ENCODE peak calls at places on chromosomes 11 and 22, in seven cellular contexts. Z is colonic mucosa, U is NT2/D1, Q is uterus, G is left ventricle myocardium inferior, J is adrenal gland, X is right cardiac atrium. D is an unnamed sample.

GRCh38 chr11:77156396-77157195 is 28.6 kb downstream of the MYO7A start:
- DNase-seq in Z (no peak), U (no peak), Q (no peak), G (no peak), J (no peak), X (no peak), D (no peak)

GRCh38 chr22:35539910-35540599 is 576 bp upstream of the RASD2 start:
- DNase-seq in Z (peak; percentile 74), U (no peak), Q (peak; percentile 77), G (peak; percentile 50), J (peak; percentile 24), X (peak; percentile 54), D (peak; percentile 47)

GRCh38 chr11:71930556-71931244 is 1.9 kb downstream of the RNF121 start:
- DNase-seq in Z (no peak), U (no peak), Q (no peak), G (no peak), J (no peak), X (no peak), D (no peak)

GRCh38 chr11:10632483-10632882 is 61.1 kb downstream of the IRAG1 start:
- DNase-seq in Z (no peak), U (no peak), Q (no peak), G (no peak), J (no peak), X (no peak), D (no peak)

GRCh38 chr22:20937031-20937793 is 20.0 kb downstream of the CRKL start:
- DNase-seq in Z (no peak), U (no peak), Q (no peak), G (no peak), J (no peak), X (no peak), D (no peak)

GRCh38 chr11:109864161-109864661 is 229.0 kb upstream of the ZC3H12C start:
- DNase-seq in Z (no peak), U (peak; percentile 9), Q (no peak), G (no peak), J (no peak), X (no peak), D (peak; percentile 15)

GRCh38 chr11:69649576-69649900 is 8.6 kb downstream of the CCND1 start:
- DNase-seq in Z (no peak), U (no peak), Q (no peak), G (no peak), J (no peak), X (peak; percentile 6), D (no peak)

GRCh38 chr11:67996622-67997459 is 7.1 kb downstream of the UNC93B1 start:
- DNase-seq in Z (peak; percentile 96), U (peak; percentile 71), Q (no peak), G (peak; percentile 58), J (peak; percentile 67), X (peak; percentile 75), D (peak; percentile 54)

GRCh38 chr22:46040471-46041465 is 63.8 kb upstream of the WNT7B start:
- DNase-seq in Z (no peak), U (no peak), Q (peak; percentile 11), G (peak; percentile 10), J (peak; percentile 12), X (no peak), D (no peak)

GRCh38 chr22:48884292-48884691 is 943.4 kb downstream of the BRD1 start:
- DNase-seq in Z (no peak), U (no peak), Q (no peak), G (peak; percentile 1), J (no peak), X (no peak), D (no peak)
- H3K9me3 ChIP-seq in Z (no peaks in the 10 kb centered on the region), U (no peaks in the 10 kb centered on the region), Q (no peaks in the 10 kb centered on the region), G (no peaks in the 10 kb centered on the region), J (no peaks in the 10 kb centered on the region), X (no peaks in the 10 kb centered on the region), D (no peaks in the 10 kb centered on the region)

DNA sequence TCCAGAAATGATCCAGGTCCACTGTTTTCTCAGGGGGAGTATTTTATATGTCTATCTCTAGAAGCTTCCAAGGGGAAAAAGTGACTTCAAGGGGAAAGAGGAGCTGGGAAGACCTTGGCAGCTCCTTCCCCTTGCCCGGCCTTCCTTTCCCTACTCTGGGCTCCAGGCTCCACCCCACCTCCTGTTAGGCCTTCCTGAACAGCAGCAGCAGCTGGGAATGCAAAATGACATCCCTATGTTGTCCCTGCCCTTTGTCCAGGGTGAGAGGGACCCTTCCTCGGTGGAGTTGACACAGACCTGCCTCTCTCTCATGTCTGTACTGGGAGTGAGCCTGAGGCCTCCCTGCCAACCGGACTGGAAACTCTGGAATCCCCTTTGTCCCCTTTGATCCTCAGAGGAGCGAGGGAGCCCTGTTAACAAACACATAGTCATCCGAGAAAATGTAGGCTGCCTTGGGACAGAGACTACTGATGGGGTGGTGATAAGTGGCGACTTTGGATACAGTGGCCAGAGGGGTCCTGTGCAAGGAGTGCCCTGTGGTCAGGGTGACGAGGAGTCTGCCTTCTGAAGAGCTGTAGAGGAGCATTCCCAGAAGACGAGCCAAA is 9.0 kb upstream of the MALAT1 start:
- DNase-seq in Z (no peak), U (no peak), Q (no peak), G (no peak), J (peak; percentile 77), X (peak; percentile 67), D (no peak)
- H3K4me3 ChIP-seq in Z (no peak overlapping the region), U (no peak overlapping the region), Q (no peak overlapping the region), G (peak overlapping the region; percentile 42), J (no peak overlapping the region), X (no peak overlapping the region), D (no peak overlapping the region)

GRCh38 chr22:49517211-49517610 is 310.5 kb downstream of the BRD1 start:
- DNase-seq in Z (no peak), U (no peak), Q (no peak), G (no peak), J (no peak), X (no peak), D (no peak)

GRCh38 chr22:49517721-49518120 is 310.0 kb downstream of the BRD1 start:
- DNase-seq in Z (no peak), U (no peak), Q (no peak), G (no peak), J (no peak), X (no peak), D (no peak)

GRCh38 chr22:49518436-49518970 is 309.2 kb downstream of the BRD1 start:
- DNase-seq in Z (no peak), U (no peak), Q (no peak), G (no peak), J (no peak), X (no peak), D (no peak)

GRCh38 chr22:49521787-49522224 is 305.9 kb downstream of the BRD1 start:
- DNase-seq in Z (no peak), U (no peak), Q (no peak), G (no peak), J (no peak), X (no peak), D (no peak)

GRCh38 chr22:49519117-49519737 is 308.4 kb downstream of the BRD1 start:
- DNase-seq in Z (no peak), U (no peak), Q (no peak), G (no peak), J (peak; percentile 29), X (no peak), D (no peak)
- H3K9me3 ChIP-seq in Z (no peaks in the 10 kb centered on the region), U (no peaks in the 10 kb centered on the region), Q (no peaks in the 10 kb centered on the region), G (peaks cover 13% of the 10 kb centered on the region), J (no peaks in the 10 kb centered on the region), X (no peaks in the 10 kb centered on the region), D (no peaks in the 10 kb centered on the region)

GRCh38 chr11:74956387-74956786 is 7.3 kb downstream of the SPCS2 start:
- DNase-seq in Z (no peak), U (no peak), Q (no peak), G (no peak), J (no peak), X (no peak), D (no peak)
- H3K4me3 ChIP-seq in Z (no peak overlapping the region), U (no peak overlapping the region), Q (no peak overlapping the region), G (no peak overlapping the region), J (no peak overlapping the region), X (no peak overlapping the region), D (no peak overlapping the region)

GRCh38 chr22:47376901-47377520 is 614.6 kb downstream of the TBC1D22A start:
- DNase-seq in Z (no peak), U (no peak), Q (no peak), G (no peak), J (no peak), X (no peak), D (no peak)
- H3K9me3 ChIP-seq in Z (no peaks in the 10 kb centered on the region), U (no peaks in the 10 kb centered on the region), Q (no peaks in the 10 kb centered on the region), G (no peaks in the 10 kb centered on the region), J (no peaks in the 10 kb centered on the region), X (no peaks in the 10 kb centered on the region), D (no peaks in the 10 kb centered on the region)

GRCh38 chr11:125494987-125495725 is 909 bp downstream of the FEZ1 start:
- DNase-seq in Z (peak; percentile 23), U (no peak), Q (peak; percentile 47), G (peak; percentile 37), J (no peak), X (peak; percentile 55), D (peak; percentile 59)
- H3K4me3 ChIP-seq in Z (peak overlapping the region; percentile 42), U (peak overlapping the region; percentile 55), Q (peak overlapping the region; percentile 71), G (peak overlapping the region; percentile 78), J (no peak overlapping the region), X (peak overlapping the region; percentile 81), D (peak overlapping the region; percentile 73)

DNA sequence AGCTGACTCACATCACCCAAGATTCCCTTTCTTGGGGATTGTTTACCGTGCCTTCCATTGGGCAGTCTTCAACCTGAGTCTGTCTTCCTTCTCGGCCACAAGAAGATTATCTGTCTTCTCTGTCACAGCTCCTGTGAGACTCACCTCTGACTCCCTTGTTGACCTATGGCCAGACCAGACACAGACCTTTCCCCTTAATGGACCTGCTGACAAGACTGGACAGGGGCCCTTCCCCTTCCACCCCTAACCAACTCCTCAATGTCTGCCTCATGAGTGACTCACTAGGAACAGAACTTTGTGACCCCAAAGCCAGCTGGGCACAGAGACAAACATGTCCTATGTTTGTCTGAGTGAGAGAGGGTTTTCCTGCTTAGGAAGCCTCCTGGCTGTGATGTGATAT is 405.0 kb downstream of the BRD1 start:
- DNase-seq in Z (no peak), U (no peak), Q (no peak), G (no peak), J (no peak), X (no peak), D (no peak)
- H3K9me3 ChIP-seq in Z (no peaks in the 10 kb centered on the region), U (no peaks in the 10 kb centered on the region), Q (no peaks in the 10 kb centered on the region), G (peaks cover 34% of the 10 kb centered on the region), J (no peaks in the 10 kb centered on the region), X (no peaks in the 10 kb centered on the region), D (no peaks in the 10 kb centered on the region)

GRCh38 chr11:2445107-2445947 is 519 bp downstream of the KCNQ1 start:
- DNase-seq in Z (peak; percentile 36), U (no peak), Q (no peak), G (no peak), J (no peak), X (no peak), D (no peak)
- H3K4me3 ChIP-seq in Z (peak overlapping the region; percentile 49), U (peak overlapping the region; percentile 57), Q (no peak overlapping the region), G (peak overlapping the region; percentile 66), J (peak overlapping the region; percentile 79), X (peak overlapping the region; percentile 65), D (peak overlapping the region; percentile 28)

GRCh38 chr22:49622241-49623105 is 205.2 kb downstream of the BRD1 start:
- DNase-seq in Z (no peak), U (no peak), Q (no peak), G (no peak), J (no peak), X (no peak), D (no peak)
- H3K9me3 ChIP-seq in Z (no peaks in the 10 kb centered on the region), U (no peaks in the 10 kb centered on the region), Q (no peaks in the 10 kb centered on the region), G (no peaks in the 10 kb centered on the region), J (no peaks in the 10 kb centered on the region), X (no peaks in the 10 kb centered on the region), D (no peaks in the 10 kb centered on the region)

D was measured in cardiac muscle cell.